ENCODE peak calls at places on chromosomes 2 and 18, in six cellular contexts. J, N, V, R, S and U are unnamed samples.

GRCh38 chr2:43123981-43124666 is 102.3 kb downstream of the ZFP36L2 start:
- DNase-seq in J (no peak), N (no peak), V (no peak), R (no peak), S (no peak), U (no peak)

GRCh38 chr2:29238497-29238896 is 123.3 kb downstream of the CLIP4 start:
- DNase-seq in J (peak; percentile 13), N (peak; percentile 34), V (peak; percentile 54), R (no peak), S (peak; percentile 76), U (peak; percentile 69)

GRCh38 chr2:1521191-1521877 is 108.1 kb downstream of the TPO start:
- DNase-seq in J (no peak), N (no peak), V (no peak), R (no peak), S (no peak), U (no peak)

GRCh38 chr2:169095631-169096105 is 26.3 kb downstream of the DHRS9 start:
- DNase-seq in J (no peak), N (no peak), V (peak; percentile 24), R (no peak), S (no peak), U (no peak)

GRCh38 chr2:229230911-229231310 is 40.2 kb downstream of the PID1 start:
- DNase-seq in J (no peak), N (no peak), V (no peak), R (no peak), S (no peak), U (no peak)

GRCh38 chr2:126707941-126708340 is 52.0 kb downstream of the GYPC start:
- DNase-seq in J (no peak), N (no peak), V (no peak), R (no peak), S (no peak), U (no peak)

GRCh38 chr2:199775297-199775696 is 75.7 kb downstream of the FTCDNL1 start:
- DNase-seq in J (no peak), N (no peak), V (no peak), R (no peak), S (no peak), U (no peak)

GRCh38 chr2:114039681-114040080 is 149.8 kb downstream of the ACTR3 start:
- DNase-seq in J (no peak), N (no peak), V (no peak), R (no peak), S (no peak), U (no peak)

GRCh38 chr18:12598181-12598921 is 59.6 kb downstream of the SPIRE1 start:
- DNase-seq in J (no peak), N (no peak), V (no peak), R (no peak), S (peak; percentile 21), U (no peak)

GRCh38 chr2:181203916-181204315 is 223.5 kb downstream of the UBE2E3 start:
- DNase-seq in J (no peak), N (no peak), V (no peak), R (no peak), S (no peak), U (no peak)

GRCh38 chr2:175203621-175204496 is 22.3 kb upstream of the ATP5MC3 start:
- DNase-seq in J (no peak), N (peak; percentile 50), V (no peak), R (no peak), S (peak; percentile 86), U (peak; percentile 76)

GRCh38 chr2:174863183-174863582 is 98.9 kb upstream of the CHRNA1 start:
- DNase-seq in J (no peak), N (no peak), V (no peak), R (no peak), S (no peak), U (no peak)

GRCh38 chr2:5453648-5454390 is 238.4 kb upstream of the SOX11 start:
- DNase-seq in J (no peak), N (no peak), V (no peak), R (no peak), S (no peak), U (no peak)

GRCh38 chr2:165815742-165816141 is 21.7 kb upstream of the GALNT3 start:
- DNase-seq in J (no peak), N (no peak), V (no peak), R (no peak), S (no peak), U (no peak)

GRCh38 chr2:146734042-146734715 is 1110.7 kb upstream of the ACVR2A start:
- DNase-seq in J (no peak), N (peak; percentile 62), V (peak; percentile 7), R (peak; percentile 5), S (peak; percentile 74), U (no peak)

GRCh38 chr2:137838255-137839092 is 125.8 kb upstream of the HNMT start:
- DNase-seq in J (no peak), N (peak; percentile 58), V (peak; percentile 68), R (no peak), S (peak; percentile 76), U (no peak)

GRCh38 chr2:207288628-207289027 is 122.9 kb upstream of the KLF7 start:
- DNase-seq in J (no peak), N (no peak), V (no peak), R (peak; percentile 59), S (no peak), U (no peak)

GRCh38 chr2:188495990-188496431 is 204.3 kb downstream of the GULP1 start:
- DNase-seq in J (no peak), N (no peak), V (no peak), R (no peak), S (no peak), U (no peak)

GRCh38 chr2:238862701-238863100 is 14.8 kb downstream of the TWIST2 start:
- DNase-seq in J (no peak), N (no peak), V (no peak), R (no peak), S (no peak), U (no peak)

GRCh38 chr2:25905126-25905525 is 26.8 kb upstream of the ASXL2 start:
- DNase-seq in J (no peak), N (no peak), V (no peak), R (no peak), S (no peak), U (no peak)

GRCh38 chr2:25480561-25480960 is 138.8 kb upstream of the DNMT3A start:
- DNase-seq in J (no peak), N (no peak), V (no peak), R (no peak), S (no peak), U (no peak)

GRCh38 chr2:234841321-234842015 is 110.3 kb upstream of the SH3BP4 start:
- DNase-seq in J (no peak), N (no peak), V (no peak), R (no peak), S (no peak), U (no peak)

GRCh38 chr2:37550197-37550596 is 121.2 kb downstream of the CDC42EP3 start:
- DNase-seq in J (no peak), N (no peak), V (no peak), R (no peak), S (no peak), U (no peak)

GRCh38 chr2:37549598-37549997 is 121.8 kb downstream of the CDC42EP3 start:
- DNase-seq in J (no peak), N (no peak), V (no peak), R (no peak), S (no peak), U (no peak)

GRCh38 chr2:37543967-37544366 is 127.5 kb downstream of the CDC42EP3 start:
- DNase-seq in J (no peak), N (no peak), V (no peak), R (no peak), S (no peak), U (no peak)

DNA sequence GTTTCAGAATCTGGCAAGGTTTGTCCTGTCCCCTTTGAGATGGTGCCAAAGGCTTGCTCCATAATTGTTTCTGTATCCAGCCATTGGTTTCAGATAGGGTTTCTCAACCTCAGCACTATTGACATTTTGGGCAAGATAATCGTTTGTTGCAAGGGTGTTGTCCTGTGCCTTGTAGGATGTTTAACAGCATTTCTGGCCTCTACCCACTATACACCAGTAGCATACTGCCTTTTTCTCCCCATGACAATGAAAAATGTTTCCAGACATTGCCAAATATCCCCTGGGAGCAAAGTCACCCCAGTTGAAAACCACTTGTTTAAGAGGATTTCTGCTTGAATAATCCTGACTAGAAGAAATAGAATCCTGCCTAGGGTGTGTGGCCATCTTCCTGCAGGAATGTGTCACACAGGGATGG is 126.8 kb downstream of the CDC42EP3 start:
- DNase-seq in J (no peak), N (no peak), V (no peak), R (no peak), S (no peak), U (no peak)
- TF ChIP-seq CREB1 in J (no peak), N (no peak), V (no peak), R (no peak), S (no peak), U (no peak)

GRCh38 chr2:37870829-37871228 is 54.3 kb upstream of the RMDN2 start:
- DNase-seq in J (no peak), N (no peak), V (no peak), R (no peak), S (no peak), U (no peak)
- TF ChIP-seq CREB1 in J (no peak), N (no peak), V (no peak), R (no peak), S (no peak), U (no peak)

GRCh38 chr18:13800505-13801259 is 23.3 kb upstream of the MC5R start:
- DNase-seq in J (peak; percentile 50), N (peak; percentile 49), V (peak; percentile 31), R (no peak), S (peak; percentile 85), U (peak; percentile 74)

GRCh38 chr18:13799396-13799795 is 24.6 kb upstream of the MC5R start:
- DNase-seq in J (no peak), N (no peak), V (no peak), R (no peak), S (no peak), U (no peak)

GRCh38 chr18:13797157-13797611 is 26.8 kb upstream of the MC5R start:
- DNase-seq in J (no peak), N (peak; percentile 7), V (no peak), R (no peak), S (no peak), U (no peak)

GRCh38 chr18:13793819-13794218 is 30.1 kb upstream of the MC5R start:
- DNase-seq in J (no peak), N (no peak), V (no peak), R (no peak), S (peak; percentile 64), U (peak; percentile 48)

GRCh38 chr18:13796515-13796914 is 27.4 kb upstream of the MC5R start:
- DNase-seq in J (no peak), N (no peak), V (no peak), R (no peak), S (no peak), U (no peak)
- TF ChIP-seq CREB1 in J (no peak), N (no peak), V (no peak), R (no peak), S (no peak), U (no peak)

DNA sequence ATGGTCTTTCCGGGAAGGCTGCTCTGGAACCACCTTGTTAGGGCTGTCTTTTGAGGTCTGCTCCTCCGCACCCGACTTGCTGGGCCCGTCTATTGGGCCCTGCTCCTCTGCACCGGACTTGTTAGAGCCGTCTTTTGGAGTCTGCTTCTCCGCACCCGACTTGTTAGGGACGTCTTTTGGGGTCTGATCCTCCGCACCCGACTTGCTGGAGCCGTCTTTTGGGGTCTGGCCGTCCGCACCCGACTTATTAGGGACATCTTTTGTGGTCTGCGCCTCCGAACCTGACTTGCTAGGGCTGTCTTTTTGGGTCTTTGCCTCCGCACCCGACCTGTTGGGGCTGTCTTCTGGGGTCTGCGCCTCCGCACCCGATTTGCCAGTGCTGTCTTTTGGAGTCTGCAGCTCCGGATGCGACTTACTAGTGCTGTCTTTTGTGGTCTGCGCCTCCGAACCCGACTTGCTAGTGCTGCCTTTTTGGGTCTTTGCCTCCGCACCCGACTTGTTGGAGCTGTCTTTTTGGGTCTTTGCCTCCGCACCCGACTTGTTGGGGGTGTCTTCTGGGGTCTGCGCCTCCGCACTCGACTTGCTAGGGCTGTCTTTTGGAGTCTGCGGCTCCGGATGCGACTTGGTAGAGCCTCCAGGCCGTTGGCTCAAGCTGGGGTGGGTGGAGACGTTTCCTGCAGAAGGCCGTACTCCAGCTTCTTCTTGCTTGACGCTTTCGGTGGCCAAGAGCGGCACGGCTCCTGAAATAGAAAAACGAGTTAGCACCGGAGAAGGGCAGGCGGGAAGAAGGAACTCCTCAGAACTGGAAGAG is 638 bp downstream of the TGOLN2 start:
- DNase-seq in J (no peak), N (no peak), V (no peak), R (no peak), S (peak; percentile 47), U (peak; percentile 32)
- TF ChIP-seq CREB1 in J (no peak), N (no peak), V (no peak), R (no peak), S (no peak), U (no peak)